ENCODE peak calls at places on chromosomes 6 and 20, in ten cellular contexts. O, J, F, A, S, Z, K, V, C and T are unnamed samples. For H3K4me1, the result is how much of the 10 kb centered on the place peaks cover.

GRCh38 chr6:133997267-133997666 is 44.2 kb downstream of the TBPL1 start:
- DNase-seq in O (no peak), J (no peak), F (no peak), A (no peak), S (no peak), Z (no peak), K (no peak), V (no peak), C (no peak), T (no peak)

GRCh38 chr6:18207949-18208348 is 52.7 kb downstream of the KDM1B start:
- DNase-seq in O (no peak), J (no peak), F (no peak), A (no peak), S (no peak), Z (no peak), K (no peak), V (no peak), C (no peak), T (peak)

GRCh38 chr20:19074828-19075516 is 137.5 kb upstream of the SLC24A3 start:
- DNase-seq in O (no peak), J (no peak), F (peak), A (no peak), S (no peak), Z (peak), K (no peak), V (peak), C (no peak), T (no peak)

GRCh38 chr6:23267651-23268050 is 698.3 kb downstream of the HDGFL1 start:
- DNase-seq in O (no peak), J (no peak), F (no peak), A (no peak), S (no peak), Z (no peak), K (no peak), V (no peak), C (no peak), T (no peak)

GRCh38 chr6:20564777-20565176 is 30.5 kb downstream of the CDKAL1 start:
- DNase-seq in O (peak), J (no peak), F (no peak), A (no peak), S (no peak), Z (no peak), K (no peak), V (no peak), C (no peak), T (no peak)

GRCh38 chr20:41138527-41139226 is 1.3 kb downstream of the PLCG1 start:
- DNase-seq in O (peak), J (no peak), F (no peak), A (peak), S (peak), Z (peak), K (peak), V (no peak), C (no peak), T (no peak)

GRCh38 chr6:147257760-147258159 is 53.5 kb downstream of the STXBP5 start:
- DNase-seq in O (no peak), J (no peak), F (no peak), A (no peak), S (no peak), Z (no peak), K (no peak), V (no peak), C (no peak), T (no peak)

GRCh38 chr20:47432251-47433210 is 69.2 kb upstream of the NCOA3 start:
- DNase-seq in O (no peak), J (no peak), F (no peak), A (no peak), S (no peak), Z (no peak), K (peak), V (no peak), C (peak), T (no peak)

GRCh38 chr20:56429496-56429895 is 17.4 kb downstream of the CASS4 start:
- DNase-seq in O (no peak), J (no peak), F (no peak), A (no peak), S (no peak), Z (peak), K (peak), V (no peak), C (peak), T (no peak)

GRCh38 chr6:36038120-36038876 is 10.7 kb downstream of the MAPK14 start:
- DNase-seq in O (no peak), J (no peak), F (no peak), A (no peak), S (no peak), Z (no peak), K (no peak), V (no peak), C (no peak), T (no peak)

GRCh38 chr6:168157272-168158007 is 78.4 kb upstream of the FRMD1 start:
- DNase-seq in O (no peak), J (peak), F (peak), A (no peak), S (peak), Z (peak), K (peak), V (no peak), C (peak), T (peak)

GRCh38 chr6:158819977-158820632 is 937 bp upstream of the EZR start:
- DNase-seq in O (no peak), J (no peak), F (no peak), A (no peak), S (peak), Z (peak), K (peak), V (no peak), C (no peak), T (peak)

GRCh38 chr6:99602519-99603420 is 3.9 kb upstream of the PRDM13 start:
- DNase-seq in O (no peak), J (no peak), F (peak), A (no peak), S (peak), Z (no peak), K (no peak), V (no peak), C (no peak), T (peak)

GRCh38 chr20:22974354-22974753 is 60.8 kb upstream of the SSTR4 start:
- DNase-seq in O (no peak), J (no peak), F (peak), A (no peak), S (peak), Z (no peak), K (peak), V (peak), C (no peak), T (peak)

GRCh38 chr20:3088031-3088430 is 3.5 kb upstream of the AVP start:
- DNase-seq in O (no peak), J (no peak), F (no peak), A (no peak), S (no peak), Z (no peak), K (no peak), V (no peak), C (no peak), T (no peak)

GRCh38 chr6:36633915-36634314 is 39.8 kb downstream of the SRSF3 start:
- DNase-seq in O (peak), J (no peak), F (no peak), A (no peak), S (no peak), Z (no peak), K (peak), V (peak), C (peak), T (no peak)

GRCh38 chr6:42372699-42373098 is 79.0 kb downstream of the TRERF1 start:
- DNase-seq in O (no peak), J (no peak), F (no peak), A (no peak), S (no peak), Z (peak), K (no peak), V (no peak), C (no peak), T (no peak)

GRCh38 chr6:111743859-111744692 is 129.2 kb downstream of the FYN start:
- DNase-seq in O (no peak), J (no peak), F (peak), A (no peak), S (no peak), Z (no peak), K (peak), V (peak), C (peak), T (peak)

GRCh38 chr6:111745186-111745585 is 128.1 kb downstream of the FYN start:
- DNase-seq in O (no peak), J (no peak), F (peak), A (no peak), S (no peak), Z (no peak), K (no peak), V (no peak), C (no peak), T (peak)

GRCh38 chr6:111745636-111746035 is 127.6 kb downstream of the FYN start:
- DNase-seq in O (no peak), J (no peak), F (no peak), A (no peak), S (no peak), Z (no peak), K (no peak), V (no peak), C (no peak), T (peak)

GRCh38 chr6:111741177-111741952 is 131.9 kb downstream of the FYN start:
- DNase-seq in O (no peak), J (no peak), F (no peak), A (no peak), S (no peak), Z (no peak), K (no peak), V (no peak), C (no peak), T (peak)

DNA sequence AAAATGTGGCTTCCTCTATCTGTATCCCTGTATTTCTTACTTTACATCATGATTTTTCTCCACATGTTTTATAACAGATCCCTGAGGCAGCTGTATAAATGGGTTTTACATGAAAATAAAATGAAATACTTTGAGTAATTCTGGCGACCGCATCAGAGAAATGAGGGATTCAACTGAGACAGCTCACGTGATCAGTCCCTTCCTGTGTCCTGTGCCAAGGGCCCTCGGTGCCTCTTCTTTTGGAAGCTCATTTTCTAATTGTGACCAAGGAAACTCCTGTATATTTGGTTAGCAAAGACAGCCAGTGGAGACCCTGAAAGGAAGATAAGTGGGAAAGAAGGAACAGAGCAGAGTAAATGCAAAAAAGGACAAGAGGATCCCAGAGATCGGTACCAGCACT is 129.9 kb downstream of the FYN start:
- DNase-seq in O (no peak), J (no peak), F (no peak), A (no peak), S (no peak), Z (no peak), K (no peak), V (no peak), C (no peak), T (no peak)
- H3K4me1 ChIP-seq in O (under half), J (under half), F (under half), A (under half), S (under half), Z (half or more), K (under half), V (under half), C (under half), T (under half)

DNA sequence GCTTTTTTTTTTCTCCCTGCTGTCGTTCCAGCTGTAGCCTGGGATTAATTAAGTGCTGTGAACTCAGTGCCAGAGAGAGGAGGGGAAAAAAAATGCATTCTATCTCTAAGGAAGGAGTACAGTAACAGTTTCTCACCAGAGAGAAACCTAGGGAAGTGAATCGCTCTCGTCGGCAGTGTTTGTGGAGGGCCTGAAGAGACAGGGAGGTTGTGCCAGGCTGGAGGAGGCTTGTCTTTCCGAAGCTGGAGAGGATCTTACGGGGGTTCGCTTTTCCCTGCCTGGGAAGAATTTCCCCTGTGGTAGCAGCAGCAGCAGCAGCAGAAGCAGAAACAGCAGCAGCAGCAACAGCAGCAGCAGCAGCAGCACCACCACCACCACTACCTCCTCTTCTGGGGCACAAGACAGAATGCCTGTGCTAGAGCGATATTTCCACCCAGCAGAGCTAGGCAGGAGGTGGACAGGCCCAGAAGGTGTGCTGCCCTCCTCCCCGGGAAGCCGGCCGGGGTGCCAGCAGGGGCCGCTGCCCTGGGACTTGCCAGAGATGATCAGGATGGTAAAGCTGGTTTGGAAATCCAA is 186.5 kb downstream of the PDE7B start:
- DNase-seq in O (no peak), J (no peak), F (no peak), A (no peak), S (no peak), Z (no peak), K (peak), V (no peak), C (peak), T (peak)
- H3K4me1 ChIP-seq in O (under half), J (under half), F (under half), A (under half), S (under half), Z (under half), K (half or more), V (under half), C (under half), T (under half)

GRCh38 chr20:63441777-63442493 is 30.5 kb downstream of the KCNQ2 start:
- DNase-seq in O (peak), J (no peak), F (peak), A (no peak), S (peak), Z (peak), K (peak), V (peak), C (peak), T (peak)
- H3K4me1 ChIP-seq in O (under half), J (under half), F (under half), A (under half), S (under half), Z (under half), K (under half), V (under half), C (under half), T (under half)

GRCh38 chr6:3409699-3410384 is 47.0 kb downstream of the SLC22A23 start:
- DNase-seq in O (peak), J (peak), F (no peak), A (no peak), S (no peak), Z (no peak), K (no peak), V (peak), C (no peak), T (no peak)
- H3K4me1 ChIP-seq in O (under half), J (under half), F (under half), A (under half), S (under half), Z (under half), K (under half), V (half or more), C (under half), T (under half)

GRCh38 chr6:10409766-10410209 is 5.1 kb downstream of the TFAP2A start:
- DNase-seq in O (no peak), J (no peak), F (no peak), A (no peak), S (peak), Z (no peak), K (no peak), V (no peak), C (no peak), T (peak)
- H3K4me1 ChIP-seq in O (under half), J (under half), F (under half), A (under half), S (under half), Z (under half), K (under half), V (under half), C (under half), T (under half)

GRCh38 chr6:25370175-25371036 is 91.2 kb downstream of the CARMIL1 start:
- DNase-seq in O (peak), J (no peak), F (no peak), A (no peak), S (no peak), Z (no peak), K (no peak), V (no peak), C (no peak), T (no peak)

GRCh38 chr6:25371037-25371347 is 91.8 kb downstream of the CARMIL1 start:
- DNase-seq in O (no peak), J (no peak), F (no peak), A (no peak), S (no peak), Z (no peak), K (no peak), V (no peak), C (no peak), T (no peak)

GRCh38 chr6:25377672-25378071 is 98.5 kb downstream of the CARMIL1 start:
- DNase-seq in O (no peak), J (no peak), F (no peak), A (no peak), S (no peak), Z (no peak), K (no peak), V (no peak), C (no peak), T (no peak)

GRCh38 chr6:25369450-25370086 is 90.4 kb downstream of the CARMIL1 start:
- DNase-seq in O (peak), J (no peak), F (no peak), A (no peak), S (peak), Z (peak), K (peak), V (peak), C (peak), T (peak)

DNA sequence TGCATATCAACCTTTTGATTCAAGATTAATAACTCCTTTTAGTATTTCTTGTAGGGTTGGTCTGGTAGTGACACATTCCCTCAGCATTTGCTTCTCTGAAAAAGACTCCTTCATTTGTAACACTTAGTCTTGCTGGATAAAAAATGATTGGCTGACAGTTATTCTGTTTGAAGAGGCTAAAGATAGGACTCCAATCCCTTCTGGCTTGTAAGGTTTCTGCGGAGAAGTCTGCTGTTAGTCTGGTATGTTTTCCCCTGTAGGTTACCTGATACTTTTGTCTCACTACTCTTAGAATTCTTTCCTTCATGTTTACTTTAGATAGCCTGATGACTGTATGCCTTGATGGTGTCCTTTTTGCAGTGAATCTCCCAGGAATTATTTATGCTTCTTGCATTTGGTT is 96.0 kb downstream of the CARMIL1 start:
- DNase-seq in O (no peak), J (no peak), F (no peak), A (no peak), S (no peak), Z (no peak), K (no peak), V (no peak), C (no peak), T (no peak)
- H3K4me1 ChIP-seq in O (under half), J (under half), F (under half), A (under half), S (under half), Z (under half), K (under half), V (under half), C (under half), T (under half)